ENCODE peak calls at places on chromosomes 2 and 18, in six cellular contexts. G is left ventricle myocardium inferior, V is B cell, K is K562, B is mucosa of descending colon, O is tibial nerve. S is an unnamed sample.

GRCh38 chr18:34837769-34838194 is 127.7 kb downstream of the DTNA start:
- DNase-seq in G (no peak), V (no peak), K (no peak), B (no peak), O (peak), S (no peak)

GRCh38 chr2:231167745-231168459 is 30.5 kb upstream of the ARMC9 start:
- DNase-seq in G (no peak), V (no peak), K (no peak), B (no peak), O (no peak), S (no peak)

GRCh38 chr18:68714356-68714706 is 577 bp downstream of the TMX3 start:
- DNase-seq in G (no peak), V (peak), K (peak), B (peak), O (peak), S (peak)

GRCh38 chr2:12577567-12577966 is 139.2 kb upstream of the TRIB2 start:
- DNase-seq in G (no peak), V (no peak), K (no peak), B (no peak), O (no peak), S (no peak)

GRCh38 chr18:78241535-78242306 is 737.9 kb upstream of the SALL3 start:
- DNase-seq in G (no peak), V (no peak), K (no peak), B (no peak), O (no peak), S (no peak)

GRCh38 chr2:134619250-134619649 is 99.5 kb downstream of the TMEM163 start:
- DNase-seq in G (no peak), V (no peak), K (no peak), B (no peak), O (no peak), S (no peak)

GRCh38 chr18:13376841-13377351 is 158.3 kb downstream of the LDLRAD4 start:
- DNase-seq in G (no peak), V (no peak), K (no peak), B (no peak), O (no peak), S (no peak)

GRCh38 chr2:10537522-10538195 is 89.5 kb upstream of the ODC1 start:
- DNase-seq in G (no peak), V (no peak), K (no peak), B (no peak), O (no peak), S (no peak)

GRCh38 chr18:2441544-2441943 is 129.8 kb downstream of the METTL4 start:
- DNase-seq in G (no peak), V (no peak), K (no peak), B (no peak), O (no peak), S (no peak)

GRCh38 chr2:16466133-16466820 is 199.4 kb downstream of the CYRIA start:
- DNase-seq in G (no peak), V (no peak), K (no peak), B (no peak), O (no peak), S (no peak)

GRCh38 chr2:236631361-236632291 is 62.0 kb downstream of the ACKR3 start:
- DNase-seq in G (no peak), V (no peak), K (no peak), B (peak), O (no peak), S (no peak)

GRCh38 chr18:22840606-22841144 is 92.5 kb upstream of the RBBP8 start:
- DNase-seq in G (no peak), V (no peak), K (no peak), B (no peak), O (no peak), S (no peak)

GRCh38 chr2:44994377-44994776 is 14.9 kb downstream of the SIX2 start:
- DNase-seq in G (no peak), V (no peak), K (no peak), B (no peak), O (no peak), S (no peak)

GRCh38 chr2:185202416-185202815 is 536.2 kb upstream of the FSIP2 start:
- DNase-seq in G (no peak), V (no peak), K (no peak), B (no peak), O (no peak), S (no peak)

GRCh38 chr2:216370961-216371633 is 1.2 kb downstream of the MARCHF4 start:
- DNase-seq in G (no peak), V (peak), K (no peak), B (no peak), O (no peak), S (no peak)

GRCh38 chr2:23563673-23564617 is 179.0 kb downstream of the KLHL29 start:
- DNase-seq in G (peak), V (no peak), K (no peak), B (peak), O (peak), S (no peak)

GRCh38 chr2:10369269-10370255 is 66.9 kb downstream of the HPCAL1 start:
- DNase-seq in G (no peak), V (no peak), K (peak), B (peak), O (no peak), S (no peak)

GRCh38 chr2:150531626-150532419 is 44.4 kb upstream of the RND3 start:
- DNase-seq in G (no peak), V (no peak), K (no peak), B (no peak), O (no peak), S (no peak)

GRCh38 chr2:108583903-108584520 is 49.7 kb downstream of the LIMS1 start:
- DNase-seq in G (no peak), V (peak), K (peak), B (peak), O (peak), S (peak)

GRCh38 chr18:51668101-51668500 is 470.6 kb upstream of the MEX3C start:
- DNase-seq in G (peak), V (no peak), K (peak), B (peak), O (peak), S (peak)

GRCh38 chr2:15677141-15677911 is 85.7 kb downstream of the DDX1 start:
- DNase-seq in G (no peak), V (no peak), K (no peak), B (peak), O (no peak), S (no peak)

GRCh38 chr18:49728542-49728941 is 84.8 kb downstream of the ACAA2 start:
- DNase-seq in G (no peak), V (no peak), K (peak), B (peak), O (no peak), S (peak)

GRCh38 chr2:75592028-75592427 is 31.3 kb upstream of the EVA1A start:
- DNase-seq in G (no peak), V (no peak), K (no peak), B (no peak), O (no peak), S (no peak)

GRCh38 chr18:55376387-55376786 is 211.6 kb downstream of the TCF4 start:
- DNase-seq in G (no peak), V (peak), K (no peak), B (no peak), O (no peak), S (peak)

GRCh38 chr2:43161650-43162542 is 64.5 kb downstream of the ZFP36L2 start:
- DNase-seq in G (no peak), V (no peak), K (no peak), B (peak), O (no peak), S (no peak)

GRCh38 chr2:54042341-54042740 is 71.5 kb upstream of the PSME4 start:
- DNase-seq in G (no peak), V (no peak), K (no peak), B (no peak), O (no peak), S (no peak)

GRCh38 chr2:237818066-237818473 is 19.5 kb downstream of the RBM44 start:
- DNase-seq in G (no peak), V (no peak), K (no peak), B (no peak), O (no peak), S (no peak)

GRCh38 chr2:25398534-25398933 is 56.8 kb upstream of the DNMT3A start:
- DNase-seq in G (no peak), V (no peak), K (no peak), B (no peak), O (no peak), S (no peak)
- TF ChIP-seq CTCF in G (no peak), V (no peak), K (no peak), B (no peak), O (no peak), S (no peak)

GRCh38 chr2:139196754-139197153 is 416.6 kb upstream of the NXPH2 start:
- DNase-seq in G (no peak), V (no peak), K (no peak), B (no peak), O (no peak), S (no peak)
- TF ChIP-seq CTCF in G (no peak), V (no peak), K (no peak), B (no peak), O (no peak), S (no peak)

GRCh38 chr2:99821572-99822369 is 320.6 kb downstream of the AFF3 start:
- DNase-seq in G (no peak), V (no peak), K (no peak), B (no peak), O (no peak), S (no peak)
- TF ChIP-seq CTCF in G (no peak), V (no peak), K (no peak), B (no peak), O (no peak), S (no peak)

DNA sequence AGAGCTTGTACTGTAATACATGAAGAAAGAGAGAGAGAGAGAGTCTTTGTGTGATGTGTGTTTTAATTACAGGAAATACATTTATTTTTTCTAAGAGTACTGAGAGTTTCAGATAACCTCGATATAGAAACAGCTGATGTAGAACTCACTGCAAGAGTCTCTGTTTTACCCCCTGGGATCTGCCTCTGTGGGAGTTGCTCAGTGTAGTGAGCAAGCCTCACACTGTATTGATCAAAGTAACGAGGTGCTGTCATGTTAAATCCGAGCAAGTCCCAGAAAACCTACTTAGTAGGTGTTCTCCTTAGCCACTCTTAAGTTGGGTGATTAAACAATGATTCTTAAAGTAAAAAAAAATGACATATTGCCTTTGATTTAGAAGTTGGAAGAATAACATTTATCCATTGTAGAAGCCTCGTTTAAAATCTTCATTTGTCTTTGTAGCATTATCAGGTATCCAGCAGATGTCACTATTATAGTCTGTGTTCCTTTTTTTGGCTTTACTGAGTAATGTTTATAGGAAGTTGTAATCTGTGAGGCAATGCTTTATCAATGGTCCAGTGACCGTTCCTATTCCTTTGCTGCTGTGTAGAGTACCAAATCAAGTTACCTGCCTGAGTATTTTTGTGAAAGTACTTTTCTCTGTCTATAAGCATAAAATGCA is 219.0 kb downstream of the MYO3B start:
- DNase-seq in G (no peak), V (no peak), K (peak), B (no peak), O (no peak), S (no peak)
- TF ChIP-seq CTCF in G (peak), V (no peak), K (peak), B (no peak), O (no peak), S (peak)

DNA sequence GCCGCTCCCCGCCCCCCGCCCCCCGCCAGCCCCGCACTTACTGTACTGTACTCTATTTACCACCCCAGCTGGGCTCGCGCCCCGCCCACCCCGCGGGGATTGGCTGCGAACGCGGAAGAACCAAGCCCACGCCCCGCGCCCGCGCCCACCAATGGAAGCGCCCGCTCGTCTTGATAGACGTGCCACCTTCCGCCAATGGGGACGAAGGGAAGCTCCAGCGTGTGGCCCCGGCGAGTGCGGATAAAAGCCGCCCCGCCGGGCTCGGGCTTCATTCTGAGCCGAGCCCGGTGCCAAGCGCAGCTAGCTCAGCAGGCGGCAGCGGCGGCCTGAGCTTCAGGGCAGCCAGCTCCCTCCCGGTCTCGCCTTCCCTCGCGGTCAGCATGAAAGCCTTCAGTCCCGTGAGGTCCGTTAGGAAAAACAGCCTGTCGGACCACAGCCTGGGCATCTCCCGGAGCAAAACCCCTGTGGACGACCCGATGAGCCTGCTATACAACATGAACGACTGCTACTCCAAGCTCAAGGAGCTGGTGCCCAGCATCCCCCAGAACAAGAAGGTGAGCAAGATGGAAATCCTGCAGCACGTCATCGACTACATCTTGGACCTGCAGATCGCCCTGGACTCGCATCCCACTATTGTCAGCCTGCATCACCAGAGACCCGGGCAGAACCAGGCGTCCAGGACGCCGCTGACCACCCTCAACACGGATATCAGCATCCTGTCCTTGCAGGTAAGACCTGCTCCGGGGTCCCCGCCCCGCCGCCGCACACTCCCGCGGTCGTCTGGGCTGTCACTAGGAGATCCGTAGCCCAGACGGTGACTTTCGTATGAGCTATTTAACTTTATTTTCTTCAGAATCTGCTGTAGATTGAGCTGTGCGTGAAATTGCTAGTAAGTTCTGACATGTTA is at the start of gene ID2:
- DNase-seq in G (peak), V (peak), K (peak), B (peak), O (peak), S (peak)
- TF ChIP-seq CTCF in G (no peak), V (no peak), K (peak), B (no peak), O (no peak), S (no peak)

GRCh38 chr2:71151620-71152019 is 21.2 kb downstream of the MPHOSPH10 start:
- DNase-seq in G (no peak), V (no peak), K (no peak), B (no peak), O (no peak), S (no peak)
- TF ChIP-seq CTCF in G (no peak), V (no peak), K (no peak), B (no peak), O (no peak), S (no peak)

GRCh38 chr2:172478353-172478752 is 51.0 kb downstream of the ITGA6 start:
- DNase-seq in G (no peak), V (no peak), K (no peak), B (no peak), O (no peak), S (no peak)
- TF ChIP-seq CTCF in G (no peak), V (no peak), K (no peak), B (no peak), O (no peak), S (no peak)

DNA sequence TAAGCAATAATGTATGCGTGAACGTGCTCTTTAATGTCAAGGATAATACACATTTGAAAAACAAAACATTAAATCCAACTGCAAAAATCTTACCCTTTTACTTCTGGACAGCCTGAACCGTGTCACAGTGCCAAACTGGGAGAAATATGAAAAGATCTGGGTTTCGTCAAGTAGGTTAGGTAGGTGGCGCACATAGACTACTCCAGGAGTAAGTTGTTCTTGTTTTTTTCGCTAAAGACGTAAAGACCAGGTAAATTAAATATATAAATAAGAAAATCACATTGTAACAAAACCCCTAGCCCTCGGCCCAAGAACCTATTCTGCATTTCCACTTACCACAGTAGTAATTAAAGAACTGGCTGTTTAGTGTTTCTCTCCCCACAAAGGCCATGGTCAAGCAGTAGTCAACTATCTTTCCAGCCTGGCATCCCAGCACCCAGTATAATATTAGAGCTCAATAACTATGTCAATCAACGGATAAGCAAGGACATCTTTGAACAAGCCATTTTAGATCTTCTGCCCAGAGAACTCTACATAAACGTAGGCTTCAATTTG is 1.1 kb downstream of the NIFK start:
- DNase-seq in G (no peak), V (no peak), K (no peak), B (peak), O (no peak), S (no peak)
- TF ChIP-seq CTCF in G (no peak), V (no peak), K (peak), B (no peak), O (no peak), S (peak)

GRCh38 chr2:229712125-229712524 is 2.2 kb downstream of the DNER start:
- DNase-seq in G (no peak), V (no peak), K (no peak), B (no peak), O (no peak), S (peak)
- TF ChIP-seq CTCF in G (no peak), V (no peak), K (no peak), B (no peak), O (no peak), S (peak)

DNA sequence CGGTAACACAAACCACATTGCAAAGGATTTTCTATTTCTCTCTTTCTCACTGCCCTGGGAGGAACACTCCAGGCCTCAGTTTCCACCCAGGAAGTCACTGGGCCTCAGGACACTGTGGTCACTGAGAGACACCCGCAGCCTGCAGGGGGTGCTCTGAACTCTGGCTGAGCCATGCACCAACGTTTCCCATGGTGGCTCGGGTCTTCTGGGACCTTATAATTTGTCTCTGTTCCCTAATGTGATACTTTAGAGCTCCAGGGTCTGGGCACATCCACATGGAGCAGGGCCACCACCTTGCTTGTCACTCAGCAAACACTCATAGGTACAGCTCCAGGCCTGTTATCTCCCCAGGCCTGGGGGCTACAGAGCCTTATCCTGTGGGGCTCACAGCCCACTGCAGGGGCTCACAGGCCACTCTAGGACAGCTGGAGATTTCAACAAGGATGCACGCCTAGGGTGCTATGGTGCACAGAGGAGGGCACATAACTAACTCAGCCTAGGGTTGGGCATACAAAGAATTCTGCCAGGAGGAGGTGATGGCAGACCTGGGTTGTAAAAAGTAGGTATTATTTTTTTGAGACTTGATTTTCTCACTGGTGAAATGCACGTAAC is 2.9 kb upstream of the HS1BP3 start:
- DNase-seq in G (no peak), V (no peak), K (no peak), B (no peak), O (no peak), S (no peak)
- TF ChIP-seq CTCF in G (no peak), V (no peak), K (peak), B (no peak), O (no peak), S (peak)

S was measured in GM10248.